ENCODE peak calls at places on chromosomes 13 and 19, in nine cellular contexts. K is activated CD4-positive, alpha-beta T cell treated with anti-CD3 and anti-CD28 coated beads, Interleukin-2, amount 50 U/mL, for 24 hours; I is activated effector memory CD4-positive, alpha-beta T cell treated with Interleukin-2 at 50 U/mL for 16 hours; D is A673; A is iris pigment epithelial cell; L is type B pancreatic cell; G is head of caudate nucleus; U is stimulated activated naive B cell treated with anti-CD40 and anti-IgM and Interleukin-4, amounts not matched to agents 10 μg/mL and 1 μg/mL and 100 μg/mL, for 72 hours; F is GM18507. Y is an unnamed sample.

GRCh38 chr13:45490068-45490467 is 25.3 kb downstream of the COG3 start:
- DNase-seq in K (no peak), I (no peak), D (peak), A (no peak), L (no peak), G (no peak), U (no peak), F (no peak), Y (peak)

GRCh38 chr13:78586706-78587105 is 16.6 kb downstream of the POU4F1 start:
- DNase-seq in K (no peak), I (no peak), D (peak), A (no peak), L (no peak), G (no peak), U (no peak), F (no peak), Y (no peak)

GRCh38 chr13:113840541-113841354 is 23.1 kb downstream of the GAS6 start:
- DNase-seq in K (no peak), I (no peak), D (no peak), A (no peak), L (no peak), G (peak), U (no peak), F (no peak), Y (no peak)

GRCh38 chr13:43136940-43137574 is 113.7 kb downstream of the DNAJC15 start:
- DNase-seq in K (no peak), I (no peak), D (no peak), A (no peak), L (no peak), G (no peak), U (no peak), F (no peak), Y (no peak)

GRCh38 chr19:27746691-27747380 is 1466.1 kb downstream of the UQCRFS1 start:
- DNase-seq in K (no peak), I (no peak), D (no peak), A (peak), L (peak), G (peak), U (peak), F (no peak), Y (no peak)

GRCh38 chr19:45882652-45883585 is 3.0 kb downstream of the IRF2BP1 start:
- DNase-seq in K (peak), I (peak), D (peak), A (peak), L (peak), G (peak), U (peak), F (peak), Y (peak)

GRCh38 chr13:110813646-110814624 is 100.4 kb downstream of the ING1 start:
- DNase-seq in K (no peak), I (no peak), D (no peak), A (no peak), L (no peak), G (no peak), U (no peak), F (no peak), Y (no peak)

GRCh38 chr19:1042689-1043511 is 3.0 kb downstream of the ABCA7 start:
- DNase-seq in K (no peak), I (no peak), D (peak), A (peak), L (no peak), G (no peak), U (no peak), F (no peak), Y (no peak)

GRCh38 chr19:6138511-6138910 is 3.0 kb downstream of the ACSBG2 start:
- DNase-seq in K (no peak), I (no peak), D (no peak), A (no peak), L (no peak), G (no peak), U (no peak), F (no peak), Y (no peak)

GRCh38 chr19:3655402-3656072 is 28.9 kb upstream of the CACTIN start:
- DNase-seq in K (no peak), I (no peak), D (peak), A (peak), L (no peak), G (peak), U (no peak), F (no peak), Y (no peak)

GRCh38 chr13:33745370-33746324 is 72.3 kb upstream of the RFC3 start:
- DNase-seq in K (no peak), I (no peak), D (no peak), A (no peak), L (no peak), G (no peak), U (no peak), F (no peak), Y (no peak)

GRCh38 chr13:86841264-86841663 is 829.9 kb upstream of the SLITRK5 start:
- DNase-seq in K (no peak), I (no peak), D (no peak), A (no peak), L (no peak), G (no peak), U (no peak), F (no peak), Y (no peak)

GRCh38 chr19:9883231-9883758 is 48.2 kb downstream of the PIN1 start:
- DNase-seq in K (no peak), I (no peak), D (no peak), A (no peak), L (no peak), G (peak), U (no peak), F (no peak), Y (no peak)

GRCh38 chr13:62432295-62432694 is 1016.6 kb upstream of the PCDH20 start:
- DNase-seq in K (no peak), I (no peak), D (no peak), A (no peak), L (no peak), G (no peak), U (no peak), F (no peak), Y (no peak)

GRCh38 chr19:5891938-5892771 is 11.4 kb downstream of the NDUFA11 start:
- DNase-seq in K (no peak), I (no peak), D (no peak), A (peak), L (no peak), G (no peak), U (no peak), F (no peak), Y (no peak)

GRCh38 chr13:104372128-104372527 is 1305.9 kb upstream of the SLC10A2 start:
- DNase-seq in K (no peak), I (no peak), D (no peak), A (peak), L (no peak), G (no peak), U (no peak), F (no peak), Y (no peak)

GRCh38 chr13:61432029-61432428 is 16.4 kb upstream of the PCDH20 start:
- DNase-seq in K (no peak), I (no peak), D (no peak), A (no peak), L (no peak), G (no peak), U (no peak), F (no peak), Y (no peak)

GRCh38 chr19:15595069-15595468 is 19.9 kb upstream of the CYP4F8 start:
- DNase-seq in K (no peak), I (no peak), D (no peak), A (no peak), L (no peak), G (no peak), U (no peak), F (no peak), Y (no peak)

GRCh38 chr19:29193116-29193515 is 19.8 kb downstream of the UQCRFS1 start:
- DNase-seq in K (no peak), I (no peak), D (no peak), A (no peak), L (no peak), G (peak), U (no peak), F (no peak), Y (no peak)

GRCh38 chr13:112969692-112970338 is 801 bp downstream of the MCF2L start:
- DNase-seq in K (no peak), I (no peak), D (no peak), A (no peak), L (no peak), G (no peak), U (no peak), F (no peak), Y (no peak)

GRCh38 chr13:63636231-63636993 is 2220.8 kb upstream of the PCDH20 start:
- DNase-seq in K (no peak), I (no peak), D (peak), A (peak), L (no peak), G (no peak), U (no peak), F (no peak), Y (no peak)

GRCh38 chr19:52689804-52690394 is 44.9 kb downstream of the ZNF611 start:
- DNase-seq in K (peak), I (no peak), D (no peak), A (peak), L (peak), G (peak), U (peak), F (peak), Y (no peak)

GRCh38 chr13:28659611-28659970 is 661 bp downstream of the POMP start:
- DNase-seq in K (peak), I (no peak), D (no peak), A (peak), L (no peak), G (no peak), U (no peak), F (no peak), Y (peak)

GRCh38 chr19:49832556-49832955 is 14.5 kb downstream of the MED25 start:
- DNase-seq in K (no peak), I (no peak), D (no peak), A (peak), L (no peak), G (no peak), U (no peak), F (no peak), Y (no peak)

GRCh38 chr13:107450931-107451330 is 764.4 kb downstream of the LIG4 start:
- DNase-seq in K (no peak), I (no peak), D (peak), A (peak), L (no peak), G (no peak), U (no peak), F (no peak), Y (no peak)

GRCh38 chr13:110869805-110870706 is 44.8 kb downstream of the ANKRD10 start:
- DNase-seq in K (no peak), I (no peak), D (peak), A (peak), L (peak), G (peak), U (no peak), F (no peak), Y (no peak)

GRCh38 chr13:77523834-77524728 is 11.4 kb upstream of the SCEL start:
- DNase-seq in K (no peak), I (no peak), D (no peak), A (no peak), L (no peak), G (no peak), U (no peak), F (no peak), Y (no peak)